ENCODE peak calls at places on chromosomes 12 and 14, in four cellular contexts. D is A549, Z is H1, F is K562. Y is an unnamed sample.

GRCh38 chr14:23121401-23121800 is 2.3 kb upstream of the CEBPE start:
- DNase-seq in D (no peak), Z (no peak), F (no peak), Y (no peak)

GRCh38 chr12:121468451-121468850 is 68.5 kb downstream of the RNF34 start:
- DNase-seq in D (no peak), Z (no peak), F (no peak), Y (no peak)

GRCh38 chr12:39831587-39832315 is 212.1 kb upstream of the ABCD2 start:
- DNase-seq in D (peak; percentile 9), Z (no peak), F (no peak), Y (peak; percentile 77)

GRCh38 chr14:50001999-50002925 is 109.4 kb downstream of the ARF6 start:
- DNase-seq in D (no peak), Z (no peak), F (peak; percentile 31), Y (no peak)

GRCh38 chr14:61335049-61335448 is 13.7 kb downstream of the PRKCH start:
- DNase-seq in D (no peak), Z (no peak), F (no peak), Y (no peak)

GRCh38 chr14:100747736-100748135 is 21.0 kb downstream of the DLK1 start:
- DNase-seq in D (no peak), Z (no peak), F (no peak), Y (no peak)

GRCh38 chr12:64610660-64611429 is 550 bp downstream of the RASSF3 start:
- DNase-seq in D (peak; percentile 49), Z (peak; percentile 79), F (peak; percentile 80), Y (peak; percentile 44)

GRCh38 chr12:108722992-108723766 is 8.1 kb downstream of the CORO1C start:
- DNase-seq in D (peak; percentile 46), Z (no peak), F (no peak), Y (no peak)

GRCh38 chr14:93402951-93403350 is 27.8 kb upstream of the UNC79 start:
- DNase-seq in D (no peak), Z (no peak), F (no peak), Y (no peak)

GRCh38 chr14:75232597-75232996 is 46.0 kb upstream of the FOS start:
- DNase-seq in D (no peak), Z (no peak), F (no peak), Y (no peak)

GRCh38 chr12:100395811-100396210 is 38.9 kb downstream of the SLC17A8 start:
- DNase-seq in D (no peak), Z (no peak), F (no peak), Y (no peak)

GRCh38 chr12:52259850-52260249 is 14.6 kb upstream of the KRT86 start:
- DNase-seq in D (no peak), Z (no peak), F (no peak), Y (no peak)
- TF ChIP-seq PHF8 in D (no peak), Z (no peak), F (no peak), Y (no peak)

DNA sequence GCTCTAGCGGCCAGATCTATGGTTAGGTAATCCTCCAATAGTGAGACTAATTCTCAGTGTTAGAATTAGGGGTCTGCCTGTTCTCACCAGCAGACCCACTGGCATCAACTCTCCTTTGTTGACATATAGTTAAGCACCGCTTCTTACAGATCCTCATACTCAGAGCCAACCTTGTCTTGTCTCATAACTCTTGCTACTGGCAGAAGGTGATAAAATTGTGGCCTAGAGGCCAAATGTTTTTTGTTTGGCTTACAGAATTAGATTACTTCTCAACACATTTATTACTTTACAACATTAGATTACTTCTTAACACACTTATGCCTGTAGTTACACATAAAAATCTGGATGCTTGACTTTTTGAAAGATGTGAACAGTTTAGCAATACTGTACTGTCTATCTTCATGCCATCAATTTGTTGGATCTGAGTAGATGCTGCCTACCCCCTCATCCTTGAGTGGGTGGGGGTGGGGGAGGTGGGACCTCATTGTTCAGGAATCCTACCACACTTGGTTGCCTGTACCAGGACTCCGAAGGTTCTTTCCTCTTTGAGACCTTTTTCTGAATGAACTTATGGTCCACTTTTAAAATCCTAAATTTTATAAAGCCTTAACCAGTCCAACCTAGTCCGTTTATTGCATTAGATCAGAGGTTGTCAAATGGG is 7.0 kb downstream of the MTHFD1 start:
- DNase-seq in D (no peak), Z (no peak), F (no peak), Y (no peak)
- TF ChIP-seq PHF8 in D (no peak), Z (no peak), F (no peak), Y (no peak)

GRCh38 chr12:31588976-31589375 is 2.0 kb downstream of the DENND5B start:
- DNase-seq in D (no peak), Z (no peak), F (no peak), Y (no peak)
- TF ChIP-seq PHF8 in D (no peak), Z (no peak), F (no peak), Y (no peak)

GRCh38 chr12:13238204-13238603 is 41.7 kb downstream of the EMP1 start:
- DNase-seq in D (no peak), Z (no peak), F (no peak), Y (no peak)

GRCh38 chr12:13230500-13230899 is 34.0 kb downstream of the EMP1 start:
- DNase-seq in D (no peak), Z (no peak), F (no peak), Y (no peak)

GRCh38 chr12:13228579-13228978 is 32.1 kb downstream of the EMP1 start:
- DNase-seq in D (no peak), Z (no peak), F (no peak), Y (no peak)

GRCh38 chr12:13229504-13229903 is 33.0 kb downstream of the EMP1 start:
- DNase-seq in D (no peak), Z (no peak), F (no peak), Y (no peak)

GRCh38 chr12:13234045-13234641 is 37.6 kb downstream of the EMP1 start:
- DNase-seq in D (peak; percentile 73), Z (peak; percentile 69), F (peak; percentile 34), Y (peak; percentile 34)
- TF ChIP-seq PHF8 in D (no peak), Z (no peak), F (no peak), Y (no peak)